ENCODE peak calls at places on chromosomes 16 and 17, in eight cellular contexts. P, I, N, D, C, V, M and L are unnamed samples.

GRCh38 chr16:75860654-75861053 is 134.4 kb upstream of the CPHXL start:
- DNase-seq in P (no peak), I (no peak), N (no peak), D (no peak), C (no peak), V (peak), M (no peak), L (no peak)

GRCh38 chr16:88702364-88703210 is 3.6 kb downstream of the RNF166 start:
- DNase-seq in P (no peak), I (no peak), N (no peak), D (no peak), C (no peak), V (no peak), M (no peak), L (peak)

GRCh38 chr17:50536683-50537646 is 4.4 kb downstream of the EPN3 start:
- DNase-seq in P (no peak), I (no peak), N (no peak), D (no peak), C (no peak), V (no peak), M (no peak), L (no peak)

GRCh38 chr17:8885968-8886674 is 18.6 kb upstream of the PIK3R6 start:
- DNase-seq in P (no peak), I (no peak), N (no peak), D (no peak), C (no peak), V (no peak), M (no peak), L (no peak)

GRCh38 chr17:78674595-78675315 is 97.6 kb upstream of the DNAH17 start:
- DNase-seq in P (no peak), I (no peak), N (no peak), D (no peak), C (no peak), V (no peak), M (no peak), L (no peak)

GRCh38 chr17:41503202-41503601 is 2.2 kb downstream of the KRT13 start:
- DNase-seq in P (no peak), I (no peak), N (no peak), D (no peak), C (no peak), V (no peak), M (no peak), L (no peak)

GRCh38 chr17:72392056-72393010 is 271.5 kb downstream of the SOX9 start:
- DNase-seq in P (no peak), I (no peak), N (no peak), D (no peak), C (no peak), V (no peak), M (peak), L (no peak)

GRCh38 chr16:2388139-2388874 is 40.9 kb upstream of the CCNF start:
- DNase-seq in P (no peak), I (no peak), N (no peak), D (no peak), C (no peak), V (no peak), M (no peak), L (no peak)

GRCh38 chr16:58011652-58012051 is 10.4 kb downstream of the USB1 start:
- DNase-seq in P (no peak), I (no peak), N (no peak), D (no peak), C (no peak), V (no peak), M (peak), L (no peak)